ENCODE peak calls at places on chromosomes 1 and 21, in nine cellular contexts. I is IMR-90; P is upper lobe of right lung; H is brain microvascular endothelial cell; B is CD8-positive, alpha-beta memory T cell; G is iPS DF 6.9; R is Panc1; K is left lung; O is GM06990. L is an unnamed sample.

GRCh38 chr1:154405762-154406571 is 824 bp downstream of the IL6R start:
- DNase-seq in I (peak; percentile 72), P (peak; percentile 88), H (peak; percentile 60), B (peak; percentile 20), G (no peak), R (peak; percentile 58), K (peak; percentile 84), O (peak; percentile 72), L (peak; percentile 21)

GRCh38 chr1:169914534-169914933 is 20.8 kb upstream of the SCYL3 start:
- DNase-seq in I (peak; percentile 65), P (no peak), H (peak; percentile 22), B (no peak), G (no peak), R (no peak), K (no peak), O (no peak), L (no peak)

GRCh38 chr1:61124078-61124477 is 41.7 kb downstream of the NFIA start:
- DNase-seq in I (no peak), P (no peak), H (no peak), B (no peak), G (no peak), R (no peak), K (no peak), O (no peak), L (no peak)

GRCh38 chr1:30891223-30891552 is 17.4 kb downstream of the SDC3 start:
- DNase-seq in I (no peak), P (no peak), H (no peak), B (no peak), G (no peak), R (no peak), K (no peak), O (no peak), L (no peak)

GRCh38 chr1:204258213-204259115 is 44.7 kb upstream of the GOLT1A start:
- DNase-seq in I (peak; percentile 63), P (peak; percentile 79), H (peak; percentile 29), B (no peak), G (peak; percentile 61), R (peak; percentile 18), K (no peak), O (no peak), L (peak; percentile 22)

GRCh38 chr21:25831300-25831699 is 96.5 kb downstream of the GABPA start:
- DNase-seq in I (peak; percentile 39), P (no peak), H (no peak), B (no peak), G (no peak), R (no peak), K (no peak), O (no peak), L (no peak)

GRCh38 chr1:221011145-221011544 is 131.9 kb downstream of the HLX start:
- DNase-seq in I (no peak), P (no peak), H (peak; percentile 14), B (no peak), G (no peak), R (no peak), K (no peak), O (no peak), L (no peak)

GRCh38 chr1:183279835-183280234 is 93.8 kb downstream of the LAMC2 start:
- DNase-seq in I (peak; percentile 88), P (peak; percentile 83), H (peak; percentile 87), B (no peak), G (no peak), R (no peak), K (peak; percentile 85), O (no peak), L (no peak)

GRCh38 chr1:23084880-23085279 is 65.6 kb downstream of the KDM1A start:
- DNase-seq in I (no peak), P (no peak), H (no peak), B (no peak), G (no peak), R (no peak), K (no peak), O (no peak), L (no peak)

GRCh38 chr1:23092447-23092846 is 73.2 kb downstream of the KDM1A start:
- DNase-seq in I (no peak), P (no peak), H (no peak), B (no peak), G (no peak), R (no peak), K (no peak), O (no peak), L (no peak)

GRCh38 chr1:23090056-23090455 is 70.8 kb downstream of the KDM1A start:
- DNase-seq in I (no peak), P (no peak), H (no peak), B (no peak), G (no peak), R (no peak), K (no peak), O (no peak), L (no peak)

GRCh38 chr1:23083714-23084480 is 64.6 kb downstream of the KDM1A start:
- DNase-seq in I (no peak), P (no peak), H (no peak), B (no peak), G (no peak), R (no peak), K (no peak), O (no peak), L (no peak)

DNA sequence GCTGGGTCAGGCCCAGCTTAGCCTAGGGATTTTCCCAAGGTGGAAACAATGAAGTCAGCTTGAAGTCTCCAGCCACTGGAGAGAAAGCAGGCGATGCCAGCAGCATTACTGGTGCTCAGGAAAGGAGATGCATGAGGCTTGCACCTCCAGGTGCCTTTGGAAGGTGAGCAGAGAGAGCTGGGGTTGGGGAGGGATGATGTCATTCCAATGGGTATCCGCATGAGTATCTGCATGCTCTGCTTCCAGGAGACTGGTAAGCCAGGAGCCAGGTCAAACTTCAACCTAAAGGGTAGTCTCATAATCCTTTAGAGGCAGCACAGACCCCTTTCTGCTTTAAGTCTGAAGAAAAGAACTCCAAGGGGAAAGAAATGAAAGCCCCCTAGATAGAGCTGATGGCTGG is 68.8 kb downstream of the KDM1A start:
- DNase-seq in I (no peak), P (no peak), H (no peak), B (no peak), G (no peak), R (no peak), K (no peak), O (no peak), L (no peak)
- H3K36me3 ChIP-seq in I (peaks cover 78% of the 10 kb centered on the region), P (peaks cover 68% of the 10 kb centered on the region), H (peaks cover 89% of the 10 kb centered on the region), B (peaks cover 23% of the 10 kb centered on the region), G (peaks cover 28% of the 10 kb centered on the region), R (peaks cover 16% of the 10 kb centered on the region), K (peaks cover 94% of the 10 kb centered on the region), O (peaks cover 26% of the 10 kb centered on the region), L (peaks cover 31% of the 10 kb centered on the region)

GRCh38 chr1:46081620-46082019 is 50.8 kb downstream of the PIK3R3 start:
- DNase-seq in I (no peak), P (no peak), H (no peak), B (no peak), G (no peak), R (no peak), K (no peak), O (no peak), L (no peak)

GRCh38 chr1:46080257-46080656 is 52.2 kb downstream of the PIK3R3 start:
- DNase-seq in I (no peak), P (no peak), H (no peak), B (no peak), G (no peak), R (no peak), K (no peak), O (no peak), L (no peak)

GRCh38 chr1:46076343-46076742 is 56.1 kb downstream of the PIK3R3 start:
- DNase-seq in I (no peak), P (no peak), H (no peak), B (no peak), G (no peak), R (no peak), K (no peak), O (no peak), L (no peak)

GRCh38 chr1:46081206-46081605 is 51.2 kb downstream of the PIK3R3 start:
- DNase-seq in I (no peak), P (no peak), H (no peak), B (no peak), G (no peak), R (no peak), K (no peak), O (no peak), L (no peak)

GRCh38 chr1:46077669-46078068 is 54.8 kb downstream of the PIK3R3 start:
- DNase-seq in I (no peak), P (no peak), H (no peak), B (no peak), G (no peak), R (no peak), K (no peak), O (no peak), L (no peak)
- H3K36me3 ChIP-seq in I (peaks cover 2% of the 10 kb centered on the region), P (no peaks in the 10 kb centered on the region), H (no peaks in the 10 kb centered on the region), B (no peaks in the 10 kb centered on the region), G (no peaks in the 10 kb centered on the region), R (peaks cover 7% of the 10 kb centered on the region), K (peaks cover 11% of the 10 kb centered on the region), O (no peaks in the 10 kb centered on the region), L (no peaks in the 10 kb centered on the region)

GRCh38 chr21:45128613-45129226 is 54.3 kb downstream of the ADARB1 start:
- DNase-seq in I (peak; percentile 76), P (peak; percentile 88), H (peak; percentile 66), B (peak; percentile 60), G (peak; percentile 20), R (no peak), K (peak; percentile 72), O (peak; percentile 65), L (peak; percentile 65)

GRCh38 chr21:45131537-45131999 is 57.2 kb downstream of the ADARB1 start:
- DNase-seq in I (no peak), P (no peak), H (no peak), B (no peak), G (no peak), R (no peak), K (no peak), O (no peak), L (no peak)

GRCh38 chr21:45127937-45128336 is 53.6 kb downstream of the ADARB1 start:
- DNase-seq in I (no peak), P (no peak), H (no peak), B (no peak), G (no peak), R (no peak), K (no peak), O (no peak), L (no peak)

GRCh38 chr21:45130324-45130774 is 56.0 kb downstream of the ADARB1 start:
- DNase-seq in I (peak; percentile 84), P (no peak), H (peak; percentile 55), B (no peak), G (no peak), R (no peak), K (no peak), O (no peak), L (no peak)

DNA sequence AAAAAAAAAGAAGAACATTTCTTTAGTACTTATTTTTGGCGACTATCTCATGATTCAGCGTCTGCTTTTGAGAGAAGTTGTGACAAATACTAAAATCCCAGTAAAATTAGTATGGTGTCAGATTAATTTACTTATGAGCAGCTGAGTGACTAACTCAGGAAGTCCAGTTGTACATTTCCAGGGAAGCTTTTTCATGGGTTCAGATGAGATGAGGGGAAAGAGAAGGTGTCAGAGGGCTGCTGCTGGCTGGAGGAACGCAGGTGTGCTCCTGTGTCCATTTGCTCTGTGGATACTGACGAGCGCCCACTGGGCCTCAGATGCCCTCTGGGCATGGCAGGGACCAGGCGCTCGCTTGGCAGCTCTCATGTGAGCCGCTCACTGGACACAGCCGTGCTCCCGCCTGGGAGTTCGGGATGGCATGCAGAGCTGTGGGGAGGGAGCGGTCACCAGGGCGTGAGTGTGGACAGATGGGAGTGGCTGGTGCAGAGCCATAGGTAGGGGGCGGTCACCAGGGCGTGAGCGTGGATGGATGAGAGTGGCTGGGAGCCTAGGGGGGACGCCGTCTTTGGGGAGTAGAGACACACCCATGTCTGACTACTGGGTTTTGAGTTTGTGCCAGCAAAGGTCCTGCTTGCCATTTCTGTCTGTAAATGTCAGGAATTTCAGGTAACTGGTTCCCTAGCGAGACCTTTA is 55.0 kb downstream of the ADARB1 start:
- DNase-seq in I (peak; percentile 41), P (no peak), H (no peak), B (no peak), G (no peak), R (no peak), K (no peak), O (no peak), L (no peak)
- H3K36me3 ChIP-seq in I (peaks cover 53% of the 10 kb centered on the region), P (no peaks in the 10 kb centered on the region), H (no peaks in the 10 kb centered on the region), B (no peaks in the 10 kb centered on the region), G (no peaks in the 10 kb centered on the region), R (no peaks in the 10 kb centered on the region), K (no peaks in the 10 kb centered on the region), O (no peaks in the 10 kb centered on the region), L (no peaks in the 10 kb centered on the region)

GRCh38 chr1:59139396-59139795 is 157.5 kb upstream of the FGGY start:
- DNase-seq in I (no peak), P (no peak), H (no peak), B (no peak), G (no peak), R (no peak), K (no peak), O (no peak), L (no peak)
- H3K36me3 ChIP-seq in I (no peaks in the 10 kb centered on the region), P (no peaks in the 10 kb centered on the region), H (no peaks in the 10 kb centered on the region), B (no peaks in the 10 kb centered on the region), G (no peaks in the 10 kb centered on the region), R (no peaks in the 10 kb centered on the region), K (no peaks in the 10 kb centered on the region), O (no peaks in the 10 kb centered on the region), L (no peaks in the 10 kb centered on the region)